ENCODE peak calls at places on chromosomes 4 and X, in four cellular contexts. S, J, M and V are unnamed samples.

GRCh38 chrX:30010471-30010870 is 204.9 kb upstream of the MAGEB2 start:
- DNase-seq in S (no peak), J (peak), M (no peak), V (no peak)

GRCh38 chr4:650461-650860 is 23.6 kb downstream of the ATP5ME start:
- DNase-seq in S (no peak), J (no peak), M (no peak), V (no peak)

GRCh38 chr4:154029171-154029570 is 240.3 kb upstream of the SFRP2 start:
- DNase-seq in J (no peak), M (no peak), S (no peak), V (no peak)

GRCh38 chrX:129099206-129099605 is 424.1 kb downstream of the SMARCA1 start:
- DNase-seq in J (no peak), S (no peak), M (no peak), V (no peak)

GRCh38 chr4:158861281-158861680 is 92.5 kb downstream of the FNIP2 start:
- DNase-seq in S (no peak), J (no peak), M (no peak), V (no peak)

GRCh38 chr4:45679411-45679810 is 444.4 kb downstream of the GABRG1 start:
- DNase-seq in S (no peak), M (no peak), J (no peak), V (no peak)

GRCh38 chrX:110442631-110443030 is 84.0 kb downstream of the RTL9 start:
- DNase-seq in J (peak), M (peak), S (no peak), V (peak)

GRCh38 chr4:123170843-123171242 is 225.8 kb upstream of the SPRY1 start:
- DNase-seq in M (no peak), S (no peak), J (peak), V (no peak)

GRCh38 chrX:132333351-132333750 is 114.1 kb upstream of the RAP2C start:
- DNase-seq in J (no peak), M (no peak), S (no peak), V (no peak)

GRCh38 chr4:56130609-56131150 is 181.9 kb downstream of the CEP135 start:
- DNase-seq in J (no peak), M (no peak), S (no peak), V (no peak)

GRCh38 chrX:122866527-122866926 is 317.6 kb upstream of the GRIA3 start:
- DNase-seq in S (no peak), M (no peak), J (peak), V (no peak)

GRCh38 chr4:187798385-187798784 is 197.2 kb upstream of the ZFP42 start:
- DNase-seq in M (no peak), S (no peak), J (no peak), V (no peak)

GRCh38 chr4:182307746-182308145 is 64.5 kb downstream of the TENM3 start:
- DNase-seq in S (no peak), J (peak), M (no peak), V (no peak)

GRCh38 chrX:108303682-108304081 is 134.5 kb downstream of the COL4A6 start:
- DNase-seq in M (no peak), J (no peak), S (no peak), V (no peak)

GRCh38 chr4:142211444-142211843 is 575.1 kb downstream of the IL15 start:
- DNase-seq in J (no peak), M (no peak), S (no peak), V (no peak)

GRCh38 chrX:130055899-130056298 is 54.4 kb downstream of the ELF4 start:
- DNase-seq in S (no peak), J (no peak), M (no peak), V (no peak)

GRCh38 chr4:169017971-169018370 is 7.9 kb upstream of the CBR4 start:
- DNase-seq in J (no peak), S (no peak), M (no peak), V (no peak)

GRCh38 chr4:153113061-153113837 is 91.0 kb upstream of the TRIM2 start:
- DNase-seq in M (no peak), S (no peak), J (peak), V (no peak)

GRCh38 chr4:88979292-88979691 is 77.7 kb downstream of the FAM13A start:
- DNase-seq in J (peak), M (no peak), S (no peak), V (no peak)

GRCh38 chrX:133350751-133351150 is 64.5 kb downstream of the GPC4 start:
- DNase-seq in J (no peak), M (no peak), S (no peak), V (no peak)

GRCh38 chr4:27081675-27082579 is 221.3 kb downstream of the STIM2 start:
- DNase-seq in J (no peak), S (peak), M (no peak), V (no peak)

GRCh38 chr4:183596056-183596757 is 62.8 kb downstream of the RWDD4 start:
- DNase-seq in M (no peak), S (no peak), J (no peak), V (no peak)

GRCh38 chr4:10104211-10104990 is 12.2 kb downstream of the WDR1 start:
- DNase-seq in M (no peak), J (no peak), S (no peak), V (no peak)

GRCh38 chr4:10100734-10101216 is 15.8 kb downstream of the WDR1 start:
- DNase-seq in J (no peak), M (no peak), S (no peak), V (no peak)

GRCh38 chr4:10101559-10102192 is 14.9 kb downstream of the WDR1 start:
- DNase-seq in M (no peak), J (no peak), S (no peak), V (no peak)

GRCh38 chr4:10102981-10103330 is 13.6 kb downstream of the WDR1 start:
- DNase-seq in M (no peak), S (no peak), J (no peak), V (no peak)

GRCh38 chr4:10102193-10102980 is 14.2 kb downstream of the WDR1 start:
- DNase-seq in S (no peak), J (no peak), M (no peak), V (no peak)
- H3K9ac ChIP-seq in S (no peak), J (no peak), M (no peak), V (no peak)

GRCh38 chrX:8784162-8784561 is 17.0 kb downstream of the FAM9A start:
- DNase-seq in S (no peak), M (no peak), J (no peak), V (no peak)

GRCh38 chrX:8782595-8782994 is 18.6 kb downstream of the FAM9A start:
- DNase-seq in M (no peak), J (no peak), S (no peak), V (no peak)

GRCh38 chrX:8783100-8784098 is 17.8 kb downstream of the FAM9A start:
- DNase-seq in S (no peak), J (peak), M (peak), V (peak)
- TF ChIP-seq BHLHE40 in S (no peak), J (no peak), M (no peak), V (no peak)

DNA sequence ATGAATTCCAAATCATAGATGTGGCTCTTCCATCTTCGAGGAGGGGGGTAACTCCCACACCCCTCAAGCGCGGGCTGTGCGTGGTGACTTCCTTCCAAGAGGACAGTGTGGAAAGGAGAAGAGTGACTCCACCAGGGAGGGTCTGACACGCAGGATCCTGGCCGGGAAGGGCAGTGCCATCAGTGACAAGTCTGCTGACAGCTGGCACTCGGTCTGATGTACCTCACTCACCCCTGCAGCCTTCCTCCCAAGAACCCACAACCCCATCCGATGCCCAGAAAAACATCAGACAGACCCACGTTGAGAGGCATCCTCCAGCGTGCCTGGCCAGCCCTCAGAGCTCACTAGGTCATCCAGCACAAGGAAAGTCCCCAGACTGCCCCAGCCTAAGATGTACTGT is 199.9 kb upstream of the PSAPL1 start:
- DNase-seq in M (no peak), J (no peak), S (no peak), V (no peak)
- H3K9ac ChIP-seq in M (no peak), J (no peak), S (no peak), V (no peak)

GRCh38 chr4:1987296-1987695 is 21.5 kb downstream of the NELFA start:
- DNase-seq in S (no peak), J (no peak), M (no peak), V (no peak)
- TF ChIP-seq BHLHE40 in S (no peak), J (no peak), M (no peak), V (no peak)

GRCh38 chr4:52200339-52200725 is 149.2 kb downstream of the SPATA18 start:
- DNase-seq in S (no peak), J (no peak), M (no peak), V (no peak)
- H3K9ac ChIP-seq in S (no peak), J (no peak), M (no peak), V (no peak)